ENCODE peak calls at places on chromosomes 5 and 9, in ten cellular contexts. F is neural crest cell, U is spleen, H is nephron progenitor cell, E is Peyer's patch, Q is upper lobe of left lung, G is cardiac fibroblast, O is mammary epithelial cell, X is hepatocyte, D is breast epithelium. V is an unnamed sample.

GRCh38 chr9:806285-807156 is 35.0 kb upstream of the DMRT1 start:
- DNase-seq in G (peak; percentile 60), E (no peak), Q (no peak), X (peak; percentile 27), D (no peak), O (peak; percentile 24), H (no peak), F (peak; percentile 5), U (no peak), V (no peak)

GRCh38 chr5:54872810-54873209 is 112.6 kb downstream of the ESM1 start:
- DNase-seq in X (no peak), U (no peak), H (no peak), E (no peak), D (no peak), G (no peak), F (no peak), O (no peak), Q (no peak), V (no peak)

GRCh38 chr9:123326662-123327093 is 29.3 kb upstream of the CRB2 start:
- DNase-seq in O (no peak), X (no peak), G (no peak), Q (peak; percentile 45), D (no peak), F (no peak), E (no peak), H (no peak), U (no peak), V (no peak)

GRCh38 chr5:96260009-96260408 is 173.0 kb downstream of the PCSK1 start:
- DNase-seq in X (no peak), O (no peak), U (no peak), Q (no peak), D (no peak), F (no peak), H (no peak), G (peak; percentile 5), E (no peak), V (no peak)

GRCh38 chr5:2748841-2749513 is 2.5 kb downstream of the IRX2 start:
- DNase-seq in F (no peak), O (peak; percentile 32), H (no peak), U (no peak), X (no peak), Q (no peak), E (no peak), D (no peak), G (no peak), V (no peak)

GRCh38 chr5:154758501-154758900 is 3.3 kb downstream of the LARP1 start:
- DNase-seq in D (no peak), O (no peak), Q (no peak), U (no peak), G (no peak), F (no peak), E (no peak), X (no peak), H (no peak), V (no peak)

GRCh38 chr5:128799945-128800344 is 165.3 kb upstream of the SLC27A6 start:
- DNase-seq in U (no peak), O (no peak), X (no peak), Q (no peak), G (no peak), F (no peak), D (no peak), E (no peak), H (no peak), V (no peak)

GRCh38 chr5:176620333-176620981 is 9.9 kb downstream of the SNCB start:
- DNase-seq in F (no peak), E (no peak), H (no peak), O (no peak), Q (no peak), D (no peak), G (peak; percentile 21), U (no peak), X (no peak), V (no peak)

GRCh38 chr9:27142299-27142930 is 33.4 kb downstream of the TEK start:
- DNase-seq in O (no peak), H (no peak), X (no peak), D (no peak), F (no peak), Q (no peak), E (no peak), U (no peak), G (no peak), V (no peak)

GRCh38 chr9:91547076-91547475 is 123.4 kb upstream of the NFIL3 start:
- DNase-seq in X (no peak), E (no peak), O (no peak), H (no peak), U (no peak), D (no peak), G (no peak), F (no peak), Q (no peak), V (no peak)

DNA sequence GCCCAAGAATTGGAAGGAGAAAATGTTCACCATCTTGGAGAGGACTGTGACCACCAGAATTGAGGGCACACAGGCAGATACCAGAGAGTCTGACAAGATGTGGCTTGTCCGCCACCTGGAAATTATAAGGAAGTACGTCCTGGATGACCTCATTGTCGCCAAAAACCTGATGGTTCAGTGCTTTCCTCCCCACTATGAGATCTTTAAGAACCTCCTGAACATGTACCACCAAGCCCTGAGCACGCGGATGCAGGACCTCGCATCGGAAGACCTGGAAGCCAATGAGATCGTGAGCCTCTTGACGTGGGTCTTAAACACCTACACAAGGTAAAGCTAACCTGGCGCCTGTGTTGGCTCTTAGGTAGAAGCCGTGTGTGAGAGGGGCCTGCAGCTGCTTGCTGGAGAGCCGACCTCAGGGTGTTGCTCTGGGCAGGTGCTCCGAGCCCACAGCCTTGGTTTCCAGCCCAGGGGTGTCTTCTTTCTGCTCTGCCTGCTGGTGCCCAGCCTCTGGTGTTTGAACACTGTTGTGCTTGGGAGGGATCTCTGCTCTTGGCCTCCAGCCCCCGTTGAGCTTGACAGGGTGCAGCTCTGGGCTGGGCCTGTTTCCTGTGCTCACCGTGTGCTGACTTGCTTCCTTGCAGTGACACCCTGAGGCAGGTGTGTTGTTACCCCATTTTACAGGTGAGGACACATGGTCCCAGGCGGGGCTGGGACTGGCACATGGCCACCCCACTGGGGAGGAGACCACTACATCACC is 10.9 kb downstream of the EXOC3 start:
- DNase-seq in U (peak; percentile 67), X (no peak), O (peak; percentile 24), H (no peak), F (no peak), Q (peak; percentile 17), G (no peak), E (peak; percentile 36), D (no peak), V (peak; percentile 70)
- TF ChIP-seq CTCF in U (no peak), X (no peak), O (no peak), H (no peak), F (no peak), Q (no peak), G (no peak), E (no peak), D (no peak), V (no peak)

GRCh38 chr9:2337131-2337530 is 284.5 kb upstream of the VLDLR start:
- DNase-seq in F (no peak), H (no peak), G (no peak), D (no peak), O (no peak), X (no peak), U (no peak), Q (no peak), E (no peak), V (no peak)

GRCh38 chr9:2337602-2338001 is 284.0 kb upstream of the VLDLR start:
- DNase-seq in X (no peak), E (no peak), F (no peak), G (no peak), U (no peak), O (no peak), H (no peak), D (no peak), Q (no peak), V (no peak)

GRCh38 chr9:2335260-2335659 is 286.3 kb upstream of the VLDLR start:
- DNase-seq in D (no peak), F (no peak), O (no peak), Q (no peak), H (no peak), G (no peak), U (no peak), E (no peak), X (no peak), V (no peak)

GRCh38 chr9:2338770-2339169 is 282.8 kb upstream of the VLDLR start:
- DNase-seq in D (no peak), U (no peak), F (no peak), Q (no peak), G (no peak), X (peak; percentile 12), H (no peak), O (peak; percentile 61), E (no peak), V (no peak)

DNA sequence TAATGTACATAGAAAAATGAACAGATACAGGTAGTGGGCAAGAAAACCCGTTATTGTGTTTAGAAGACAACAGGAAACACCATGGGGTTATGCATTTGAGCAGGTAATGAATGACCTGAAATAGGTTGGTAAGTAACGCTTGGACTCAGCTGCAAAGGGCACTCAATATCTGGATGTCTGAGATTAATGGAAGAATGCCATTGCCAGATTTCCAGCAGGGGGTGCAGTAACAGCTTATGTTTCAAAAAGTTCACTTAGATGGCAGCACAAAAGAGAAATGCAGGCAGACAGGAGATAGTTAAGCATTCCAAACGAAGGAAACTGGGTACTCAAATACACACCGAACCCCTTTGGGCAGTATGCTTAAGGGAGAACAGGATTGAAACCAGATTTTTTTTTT is 285.5 kb upstream of the VLDLR start:
- DNase-seq in Q (no peak), G (peak; percentile 51), E (no peak), D (no peak), O (no peak), H (no peak), U (no peak), X (no peak), F (no peak), V (no peak)
- TF ChIP-seq CTCF in Q (no peak), G (peak; percentile 43), E (no peak), D (no peak), O (peak; percentile 42), H (no peak), U (no peak), X (peak; percentile 28), F (peak; percentile 50), V (no peak)

DNA sequence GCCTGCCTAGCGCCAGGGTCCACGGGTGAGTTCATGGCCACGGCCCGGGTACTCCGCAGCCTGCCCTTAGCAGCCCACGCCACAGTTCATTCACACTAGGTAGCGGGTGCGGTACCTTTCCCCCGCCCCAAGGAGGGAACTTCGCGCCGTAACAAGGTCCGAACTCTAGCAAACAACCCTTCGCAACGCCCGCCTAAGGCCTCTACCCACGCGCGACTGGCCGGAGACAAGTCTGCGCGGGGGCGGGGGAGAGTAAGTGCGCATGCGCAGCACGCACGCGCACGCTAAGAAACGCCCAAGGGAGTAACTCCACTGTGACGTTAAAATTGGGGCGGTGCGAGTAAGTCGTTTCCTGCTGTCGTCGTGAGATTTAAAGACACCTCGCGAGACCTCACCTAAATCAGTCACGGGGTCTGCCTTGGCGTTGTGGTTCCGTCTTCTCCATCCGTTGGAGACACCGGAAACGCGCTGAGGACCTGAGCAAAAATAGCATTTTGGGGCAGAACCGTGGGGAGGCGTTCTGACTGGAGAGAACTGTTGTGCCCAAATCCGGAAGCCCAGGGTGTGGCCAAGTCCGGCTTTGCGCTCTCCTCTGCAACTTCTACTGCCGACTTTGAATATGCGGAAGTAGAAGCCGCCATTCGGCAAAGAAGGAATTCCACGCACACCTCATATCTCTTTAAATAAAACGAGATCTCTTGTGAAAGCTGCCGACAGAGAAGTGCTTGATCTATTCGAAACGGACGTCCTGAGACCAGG is at the start of gene RAPGEF6:
- DNase-seq in U (peak; percentile 98), E (peak; percentile 97), H (peak; percentile 91), G (peak; percentile 100), D (peak; percentile 95), X (peak; percentile 99), O (peak; percentile 100), Q (peak; percentile 99), F (peak; percentile 86), V (peak; percentile 100)
- TF ChIP-seq CTCF in U (peak; percentile 28), E (peak; percentile 42), H (no peak), G (no peak), D (no peak), X (no peak), O (no peak), Q (peak; percentile 76), F (peak; percentile 38), V (no peak)

GRCh38 chr9:99947395-99947794 is 40.9 kb downstream of the STX17 start:
- DNase-seq in D (no peak), X (no peak), H (no peak), O (no peak), F (no peak), U (no peak), Q (no peak), G (peak; percentile 26), E (no peak), V (no peak)
- TF ChIP-seq CTCF in D (no peak), X (no peak), H (peak; percentile 27), O (no peak), F (peak; percentile 52), U (no peak), Q (no peak), G (peak; percentile 28), E (no peak), V (no peak)

V was measured in lower leg skin.